ENCODE peak calls at places on chromosome 18, in six cellular contexts. One of them, this sample, is unnamed.

GRCh38 chr18:26909599-26910290 is 44.2 kb upstream of the AQP4 start:
- DNase-seq in activated naive CD8-positive, alpha-beta T cell treated with anti-CD3 and anti-CD28 coated beads for 36 hours: no peak
- DNase-seq in mesendoderm: peak; percentile 80
- DNase-seq in ureter: no peak
- DNase-seq in activated CD8-positive, alpha-beta T cell treated with anti-CD3 and anti-CD28 coated beads for 36 hours: no peak
- DNase-seq in stimulated activated CD8-positive, alpha-beta memory T cell treated with anti-CD3 and anti-CD28 coated beads, Interleukin-4, amount 100 ng/mL, for 48 hours: no peak
- DNase-seq in this sample: no peak

GRCh38 chr18:48893559-48894265 is 57.1 kb downstream of the SMAD7 start:
- DNase-seq in activated naive CD8-positive, alpha-beta T cell treated with anti-CD3 and anti-CD28 coated beads for 36 hours: no peak
- DNase-seq in ureter: no peak
- DNase-seq in mesendoderm: no peak
- DNase-seq in stimulated activated CD8-positive, alpha-beta memory T cell treated with anti-CD3 and anti-CD28 coated beads, Interleukin-4, amount 100 ng/mL, for 48 hours: no peak
- DNase-seq in activated CD8-positive, alpha-beta T cell treated with anti-CD3 and anti-CD28 coated beads for 36 hours: no peak
- DNase-seq in this sample: no peak

GRCh38 chr18:57095884-57096283 is 51.0 kb upstream of the BOD1L2 start:
- DNase-seq in mesendoderm: no peak
- DNase-seq in ureter: no peak
- DNase-seq in stimulated activated CD8-positive, alpha-beta memory T cell treated with anti-CD3 and anti-CD28 coated beads, Interleukin-4, amount 100 ng/mL, for 48 hours: no peak
- DNase-seq in activated CD8-positive, alpha-beta T cell treated with anti-CD3 and anti-CD28 coated beads for 36 hours: no peak
- DNase-seq in activated naive CD8-positive, alpha-beta T cell treated with anti-CD3 and anti-CD28 coated beads for 36 hours: no peak
- DNase-seq in this sample: no peak

GRCh38 chr18:75081486-75081885 is 127.5 kb downstream of the PTGR3 start:
- DNase-seq in mesendoderm: no peak
- DNase-seq in stimulated activated CD8-positive, alpha-beta memory T cell treated with anti-CD3 and anti-CD28 coated beads, Interleukin-4, amount 100 ng/mL, for 48 hours: peak; percentile 10
- DNase-seq in ureter: no peak
- DNase-seq in activated CD8-positive, alpha-beta T cell treated with anti-CD3 and anti-CD28 coated beads for 36 hours: no peak
- DNase-seq in activated naive CD8-positive, alpha-beta T cell treated with anti-CD3 and anti-CD28 coated beads for 36 hours: no peak
- DNase-seq in this sample: peak; percentile 80

GRCh38 chr18:27583021-27583420 is 397.9 kb upstream of the CHST9 start:
- DNase-seq in ureter: no peak
- DNase-seq in activated naive CD8-positive, alpha-beta T cell treated with anti-CD3 and anti-CD28 coated beads for 36 hours: no peak
- DNase-seq in activated CD8-positive, alpha-beta T cell treated with anti-CD3 and anti-CD28 coated beads for 36 hours: no peak
- DNase-seq in mesendoderm: no peak
- DNase-seq in stimulated activated CD8-positive, alpha-beta memory T cell treated with anti-CD3 and anti-CD28 coated beads, Interleukin-4, amount 100 ng/mL, for 48 hours: no peak
- DNase-seq in this sample: no peak

GRCh38 chr18:58618822-58619553 is 9.9 kb downstream of the ALPK2 start:
- DNase-seq in activated CD8-positive, alpha-beta T cell treated with anti-CD3 and anti-CD28 coated beads for 36 hours: no peak
- DNase-seq in mesendoderm: peak; percentile 84
- DNase-seq in ureter: no peak
- DNase-seq in stimulated activated CD8-positive, alpha-beta memory T cell treated with anti-CD3 and anti-CD28 coated beads, Interleukin-4, amount 100 ng/mL, for 48 hours: no peak
- DNase-seq in activated naive CD8-positive, alpha-beta T cell treated with anti-CD3 and anti-CD28 coated beads for 36 hours: no peak
- DNase-seq in this sample: no peak

GRCh38 chr18:23282437-23282781 is 147.1 kb downstream of the CABLES1 start:
- DNase-seq in stimulated activated CD8-positive, alpha-beta memory T cell treated with anti-CD3 and anti-CD28 coated beads, Interleukin-4, amount 100 ng/mL, for 48 hours: no peak
- DNase-seq in activated CD8-positive, alpha-beta T cell treated with anti-CD3 and anti-CD28 coated beads for 36 hours: no peak
- DNase-seq in mesendoderm: no peak
- DNase-seq in activated naive CD8-positive, alpha-beta T cell treated with anti-CD3 and anti-CD28 coated beads for 36 hours: no peak
- DNase-seq in ureter: no peak
- DNase-seq in this sample: no peak

GRCh38 chr18:8515142-8515865 is 93.9 kb upstream of the RAB12 start:
- DNase-seq in stimulated activated CD8-positive, alpha-beta memory T cell treated with anti-CD3 and anti-CD28 coated beads, Interleukin-4, amount 100 ng/mL, for 48 hours: no peak
- DNase-seq in activated naive CD8-positive, alpha-beta T cell treated with anti-CD3 and anti-CD28 coated beads for 36 hours: no peak
- DNase-seq in mesendoderm: no peak
- DNase-seq in ureter: no peak
- DNase-seq in activated CD8-positive, alpha-beta T cell treated with anti-CD3 and anti-CD28 coated beads for 36 hours: no peak
- DNase-seq in this sample: no peak

GRCh38 chr18:7921938-7922587 is 354.9 kb downstream of the PTPRM start:
- DNase-seq in ureter: no peak
- DNase-seq in stimulated activated CD8-positive, alpha-beta memory T cell treated with anti-CD3 and anti-CD28 coated beads, Interleukin-4, amount 100 ng/mL, for 48 hours: no peak
- DNase-seq in activated naive CD8-positive, alpha-beta T cell treated with anti-CD3 and anti-CD28 coated beads for 36 hours: no peak
- DNase-seq in activated CD8-positive, alpha-beta T cell treated with anti-CD3 and anti-CD28 coated beads for 36 hours: no peak
- DNase-seq in mesendoderm: no peak
- DNase-seq in this sample: no peak

GRCh38 chr18:34970106-34970505 is 71.1 kb upstream of the MAPRE2 start:
- DNase-seq in mesendoderm: no peak
- DNase-seq in stimulated activated CD8-positive, alpha-beta memory T cell treated with anti-CD3 and anti-CD28 coated beads, Interleukin-4, amount 100 ng/mL, for 48 hours: no peak
- DNase-seq in activated naive CD8-positive, alpha-beta T cell treated with anti-CD3 and anti-CD28 coated beads for 36 hours: no peak
- DNase-seq in ureter: no peak
- DNase-seq in activated CD8-positive, alpha-beta T cell treated with anti-CD3 and anti-CD28 coated beads for 36 hours: no peak
- DNase-seq in this sample: no peak

GRCh38 chr18:10164241-10165160 is 250.7 kb downstream of the VAPA start:
- DNase-seq in stimulated activated CD8-positive, alpha-beta memory T cell treated with anti-CD3 and anti-CD28 coated beads, Interleukin-4, amount 100 ng/mL, for 48 hours: no peak
- DNase-seq in mesendoderm: no peak
- DNase-seq in activated naive CD8-positive, alpha-beta T cell treated with anti-CD3 and anti-CD28 coated beads for 36 hours: no peak
- DNase-seq in ureter: no peak
- DNase-seq in activated CD8-positive, alpha-beta T cell treated with anti-CD3 and anti-CD28 coated beads for 36 hours: no peak
- DNase-seq in this sample: no peak

GRCh38 chr18:49699303-49699702 is 114.0 kb downstream of the ACAA2 start:
- DNase-seq in activated CD8-positive, alpha-beta T cell treated with anti-CD3 and anti-CD28 coated beads for 36 hours: no peak
- DNase-seq in mesendoderm: no peak
- DNase-seq in ureter: no peak
- DNase-seq in stimulated activated CD8-positive, alpha-beta memory T cell treated with anti-CD3 and anti-CD28 coated beads, Interleukin-4, amount 100 ng/mL, for 48 hours: no peak
- DNase-seq in activated naive CD8-positive, alpha-beta T cell treated with anti-CD3 and anti-CD28 coated beads for 36 hours: no peak
- DNase-seq in this sample: no peak

This sample was measured in vagina.